ENCODE peak calls at places on chromosomes 13 and 19, in four cellular contexts. O, K, U and P are unnamed samples.

GRCh38 chr13:75357576-75358295 is 124.2 kb downstream of the TBC1D4 start:
- DNase-seq in O (peak; percentile 17), K (peak; percentile 74), U (peak; percentile 69), P (peak; percentile 55)

GRCh38 chr13:98961204-98962105 is 16.4 kb downstream of the DOCK9 start:
- DNase-seq in K (no peak), U (no peak), O (no peak), P (no peak)

GRCh38 chr19:44847144-44848035 is 1.3 kb downstream of the NECTIN2 start:
- DNase-seq in U (peak; percentile 42), K (peak; percentile 51), O (no peak), P (peak; percentile 75)

GRCh38 chr19:53927745-53928144 is 18.7 kb downstream of the CACNG7 start:
- DNase-seq in K (no peak), U (peak; percentile 33), O (peak; percentile 79), P (peak; percentile 67)

GRCh38 chr19:17296976-17297375 is 6.2 kb downstream of the ABHD8 start:
- DNase-seq in O (no peak), U (no peak), K (no peak), P (no peak)

GRCh38 chr13:100941811-100942361 is 267.3 kb upstream of the TMTC4 start:
- DNase-seq in O (no peak), K (no peak), U (no peak), P (no peak)

GRCh38 chr19:45768644-45769053 is 403 bp downstream of the SIX5 start:
- DNase-seq in U (no peak), O (no peak), K (no peak), P (peak; percentile 44)

GRCh38 chr19:23817519-23817918 is 58.8 kb upstream of the ZNF681 start:
- DNase-seq in K (peak; percentile 24), O (no peak), U (peak; percentile 22), P (peak; percentile 27)

GRCh38 chr13:82963466-82963865 is 918.8 kb downstream of the SLITRK1 start:
- DNase-seq in O (no peak), K (no peak), U (no peak), P (no peak)

GRCh38 chr13:32737111-32737571 is 150.9 kb downstream of the PDS5B start:
- DNase-seq in O (no peak), U (no peak), K (no peak), P (no peak)

GRCh38 chr19:16542894-16543498 is 759 bp upstream of the CHERP start:
- DNase-seq in O (no peak), K (no peak), U (no peak), P (peak; percentile 26)

GRCh38 chr19:54137913-54138776 is 583 bp downstream of the CNOT3 start:
- DNase-seq in K (peak; percentile 75), U (no peak), O (no peak), P (peak; percentile 36)

GRCh38 chr19:917323-918151 is at the start of gene KISS1R:
- DNase-seq in O (no peak), K (peak; percentile 84), U (peak; percentile 71), P (peak; percentile 60)

GRCh38 chr19:45769821-45770191 is 754 bp upstream of the SIX5 start:
- DNase-seq in U (no peak), O (no peak), K (no peak), P (no peak)

GRCh38 chr13:89465366-89465765 is 1794.2 kb downstream of the SLITRK5 start:
- DNase-seq in K (no peak), U (no peak), O (no peak), P (no peak)

GRCh38 chr13:23509781-23510543 is 60.2 kb upstream of the TNFRSF19 start:
- DNase-seq in K (no peak), O (no peak), U (no peak), P (no peak)

GRCh38 chr19:40413291-40413994 is at the start of gene PRX:
- DNase-seq in K (peak; percentile 72), O (no peak), U (no peak), P (peak; percentile 55)

GRCh38 chr13:100138859-100139491 is 50.1 kb downstream of the PCCA start:
- DNase-seq in K (no peak), U (no peak), O (no peak), P (no peak)

GRCh38 chr19:46639356-46640061 is 3.5 kb upstream of the GNG8 start:
- DNase-seq in O (no peak), K (peak; percentile 94), U (no peak), P (peak; percentile 61)

GRCh38 chr19:54420383-54421168 is 5.3 kb downstream of the TTYH1 start:
- DNase-seq in K (no peak), U (peak; percentile 97), O (peak; percentile 76), P (peak; percentile 51)

GRCh38 chr19:46955813-46956371 is 63.7 kb upstream of the NPAS1 start:
- DNase-seq in U (no peak), K (no peak), O (no peak), P (no peak)

GRCh38 chr19:16106121-16106520 is 5.6 kb upstream of the RAB8A start:
- DNase-seq in U (no peak), K (no peak), O (no peak), P (no peak)

DNA sequence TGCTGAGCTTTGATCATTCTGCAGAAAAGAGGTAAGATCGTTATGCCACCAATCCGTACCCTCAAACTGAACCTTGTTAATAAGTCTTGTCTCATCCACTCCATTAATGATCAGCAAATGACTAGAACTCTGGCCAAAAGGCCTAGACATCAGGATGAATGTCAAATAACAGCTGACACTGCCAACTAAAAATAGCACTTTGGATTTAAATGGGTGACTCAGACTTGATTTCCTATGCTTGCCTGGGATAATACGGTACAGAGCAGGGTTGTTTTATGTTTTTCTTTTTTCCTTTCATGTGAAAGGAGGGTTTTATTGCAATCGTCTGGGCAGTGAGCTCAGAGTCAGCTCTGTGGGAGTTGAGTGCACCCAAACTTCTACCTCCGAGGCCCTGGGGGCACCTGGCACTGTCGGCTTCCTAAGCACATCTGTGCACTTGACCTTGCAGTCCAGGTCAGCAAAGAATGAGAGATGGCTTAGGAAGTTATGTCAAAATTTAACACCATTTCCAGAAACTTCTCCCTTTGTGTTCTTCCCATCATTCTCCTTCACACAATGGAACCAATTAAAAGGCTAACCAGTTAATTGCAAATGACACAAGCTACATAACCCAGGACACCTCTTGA is 134.1 kb downstream of the LACC1 start:
- DNase-seq in K (no peak), U (no peak), O (no peak), P (no peak)
- TF ChIP-seq TAF1 in K (no peak), U (no peak), O (no peak), P (no peak)

GRCh38 chr19:35105047-35105410 is 10.6 kb upstream of the FXYD3 start:
- DNase-seq in O (no peak), K (no peak), U (no peak), P (no peak)

GRCh38 chr19:35105411-35106290 is 10.0 kb upstream of the FXYD3 start:
- DNase-seq in K (no peak), U (no peak), O (no peak), P (peak; percentile 36)

GRCh38 chr19:35107541-35107939 is 8.1 kb upstream of the FXYD3 start:
- DNase-seq in O (no peak), K (no peak), U (peak; percentile 90), P (peak; percentile 68)

GRCh38 chr19:35106898-35107540 is 8.6 kb upstream of the FXYD3 start:
- DNase-seq in K (no peak), U (no peak), O (no peak), P (no peak)

DNA sequence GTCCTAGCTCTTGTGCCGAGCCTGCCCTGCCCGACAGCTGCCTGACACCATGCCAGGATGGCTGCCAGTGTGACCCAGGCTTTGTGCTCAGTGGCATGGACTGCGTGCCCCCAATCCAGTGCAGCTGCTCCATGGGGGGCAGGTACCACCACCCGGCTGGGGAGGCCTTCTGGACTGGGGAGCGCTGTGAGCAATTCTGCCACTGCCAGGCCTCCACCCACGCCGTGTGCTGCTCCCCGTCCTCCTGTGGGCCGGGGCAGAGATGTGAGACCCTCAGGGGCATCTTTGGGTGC is 9.4 kb upstream of the FXYD3 start:
- DNase-seq in U (no peak), O (no peak), K (no peak), P (no peak)
- TF ChIP-seq TAF1 in U (no peak), O (no peak), K (no peak), P (no peak)

DNA sequence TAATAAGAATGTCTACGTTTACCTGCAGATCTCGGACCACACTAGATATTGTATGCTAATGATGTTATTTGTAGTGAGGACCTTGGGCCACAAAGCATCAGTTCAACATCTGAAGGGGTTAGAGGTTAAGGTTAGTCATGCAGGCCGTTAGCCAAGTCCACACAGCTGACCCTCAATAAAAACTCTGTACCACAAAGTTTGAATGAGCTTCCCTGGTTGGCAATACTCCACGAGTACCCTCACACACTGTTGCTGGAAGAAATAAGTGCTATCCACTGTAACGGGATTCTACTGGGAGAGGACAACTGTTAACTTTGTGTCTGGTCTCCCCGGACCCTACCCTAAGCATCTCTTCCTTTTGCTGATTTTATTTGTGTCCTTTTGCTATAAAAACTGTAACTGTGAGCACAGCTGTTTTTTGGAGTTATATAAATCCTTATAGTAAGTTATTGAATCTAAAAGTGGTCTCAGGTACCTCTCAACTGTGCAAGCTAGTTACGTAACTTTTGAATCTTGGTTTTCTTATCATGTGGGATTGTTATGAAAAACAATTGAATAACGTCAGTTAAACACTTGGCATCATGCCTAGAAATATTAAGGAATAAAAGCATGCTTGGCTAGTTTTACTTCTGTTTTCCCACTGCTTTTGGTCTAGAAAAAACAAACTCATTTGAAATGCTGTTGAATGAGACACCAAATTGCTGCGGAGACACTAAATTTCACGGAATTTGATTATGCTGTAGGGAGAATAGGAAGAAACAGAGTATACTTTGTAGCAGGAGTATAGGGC is 181.5 kb downstream of the DNAJC3 start:
- DNase-seq in U (no peak), K (no peak), O (no peak), P (no peak)
- TF ChIP-seq TAF1 in U (no peak), K (no peak), O (no peak), P (no peak)

GRCh38 chr13:49840266-49840665 is 47.8 kb upstream of the KPNA3 start:
- DNase-seq in U (peak; percentile 61), O (no peak), K (no peak), P (no peak)
- TF ChIP-seq TAF1 in U (no peak), O (no peak), K (no peak), P (no peak)

DNA sequence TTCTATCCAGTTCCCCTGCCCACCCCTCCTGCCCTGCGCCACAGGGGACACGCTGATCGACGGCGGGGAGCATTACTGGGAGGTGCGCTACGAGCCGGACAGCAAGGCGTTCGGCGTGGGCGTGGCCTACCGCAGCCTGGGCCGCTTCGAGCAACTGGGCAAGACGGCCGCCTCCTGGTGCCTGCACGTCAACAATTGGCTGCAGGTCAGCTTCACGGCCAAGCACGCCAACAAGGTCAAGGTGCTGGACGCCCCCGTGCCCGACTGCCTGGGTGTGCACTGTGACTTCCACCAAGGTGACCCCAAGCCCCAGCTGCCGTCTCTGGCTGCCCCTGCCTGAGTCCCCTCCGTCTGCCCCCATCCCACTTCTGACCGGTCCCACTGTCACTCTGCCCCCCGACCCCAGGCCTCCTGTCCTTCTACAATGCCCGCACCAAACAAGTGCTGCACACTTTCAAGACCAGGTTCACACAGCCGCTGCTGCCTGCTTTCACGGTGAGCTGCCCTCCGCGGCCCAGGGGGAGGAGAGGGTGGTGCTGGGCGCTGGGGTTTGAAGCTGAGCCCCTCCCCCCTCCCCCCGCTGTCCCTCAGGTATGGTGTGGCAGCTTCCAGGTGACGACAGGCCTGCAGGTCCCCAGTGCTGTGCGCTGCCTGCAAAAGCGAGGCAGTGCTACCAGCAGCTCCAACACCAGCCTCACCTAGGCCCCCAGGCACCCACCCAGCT is 15.5 kb downstream of the STAP2 start:
- DNase-seq in O (no peak), K (no peak), U (no peak), P (no peak)
- TF ChIP-seq TAF1 in O (no peak), K (no peak), U (no peak), P (no peak)